ENCODE peak calls at places on chromosome 6, in nine cellular contexts. One of them, this sample, is unnamed.

GRCh38 chr6:157644043-157644810 is 178.8 kb upstream of the SNX9 start:
- DNase-seq in NCI-H2029 treated with DMSO at 0.1 percent for 48 hours: no peak
- DNase-seq in astrocyte of the spinal cord: no peak
- DNase-seq in A549: peak; percentile 5
- DNase-seq in anterior cingulate cortex: peak; percentile 27
- DNase-seq in HTR-8/SVneo: peak; percentile 21
- DNase-seq in activated CD8-positive, alpha-beta T cell treated with anti-CD3 and anti-CD28 coated beads for 36 hours: peak; percentile 59
- DNase-seq in stimulated activated CD4-positive, alpha-beta T cell treated with anti-CD3 and anti-CD28 coated beads, TNF-alpha, amount 100 ng/mL, for 4 hours: peak; percentile 11
- DNase-seq in central memory CD4-positive, alpha-beta T cell: no peak
- DNase-seq in this sample: peak; percentile 14

GRCh38 chr6:141326925-141327324 is 805.8 kb upstream of the GJE1 start:
- DNase-seq in HTR-8/SVneo: no peak
- DNase-seq in NCI-H2029 treated with DMSO at 0.1 percent for 48 hours: no peak
- DNase-seq in anterior cingulate cortex: no peak
- DNase-seq in activated CD8-positive, alpha-beta T cell treated with anti-CD3 and anti-CD28 coated beads for 36 hours: no peak
- DNase-seq in stimulated activated CD4-positive, alpha-beta T cell treated with anti-CD3 and anti-CD28 coated beads, TNF-alpha, amount 100 ng/mL, for 4 hours: no peak
- DNase-seq in central memory CD4-positive, alpha-beta T cell: no peak
- DNase-seq in astrocyte of the spinal cord: no peak
- DNase-seq in A549: no peak
- DNase-seq in this sample: no peak

GRCh38 chr6:128266946-128267345 is 253.5 kb downstream of the PTPRK start:
- DNase-seq in NCI-H2029 treated with DMSO at 0.1 percent for 48 hours: no peak
- DNase-seq in A549: no peak
- DNase-seq in central memory CD4-positive, alpha-beta T cell: no peak
- DNase-seq in activated CD8-positive, alpha-beta T cell treated with anti-CD3 and anti-CD28 coated beads for 36 hours: no peak
- DNase-seq in stimulated activated CD4-positive, alpha-beta T cell treated with anti-CD3 and anti-CD28 coated beads, TNF-alpha, amount 100 ng/mL, for 4 hours: no peak
- DNase-seq in anterior cingulate cortex: no peak
- DNase-seq in HTR-8/SVneo: no peak
- DNase-seq in astrocyte of the spinal cord: no peak
- DNase-seq in this sample: no peak

GRCh38 chr6:32669240-32669639 is 2.8 kb upstream of the HLA-DQB1 start:
- DNase-seq in A549: no peak
- DNase-seq in NCI-H2029 treated with DMSO at 0.1 percent for 48 hours: no peak
- DNase-seq in HTR-8/SVneo: no peak
- DNase-seq in central memory CD4-positive, alpha-beta T cell: no peak
- DNase-seq in astrocyte of the spinal cord: no peak
- DNase-seq in activated CD8-positive, alpha-beta T cell treated with anti-CD3 and anti-CD28 coated beads for 36 hours: no peak
- DNase-seq in stimulated activated CD4-positive, alpha-beta T cell treated with anti-CD3 and anti-CD28 coated beads, TNF-alpha, amount 100 ng/mL, for 4 hours: no peak
- DNase-seq in anterior cingulate cortex: no peak
- DNase-seq in this sample: no peak

GRCh38 chr6:158293122-158293521 is 19.1 kb upstream of the TULP4 start:
- DNase-seq in HTR-8/SVneo: no peak
- DNase-seq in activated CD8-positive, alpha-beta T cell treated with anti-CD3 and anti-CD28 coated beads for 36 hours: no peak
- DNase-seq in stimulated activated CD4-positive, alpha-beta T cell treated with anti-CD3 and anti-CD28 coated beads, TNF-alpha, amount 100 ng/mL, for 4 hours: no peak
- DNase-seq in anterior cingulate cortex: no peak
- DNase-seq in astrocyte of the spinal cord: no peak
- DNase-seq in NCI-H2029 treated with DMSO at 0.1 percent for 48 hours: no peak
- DNase-seq in central memory CD4-positive, alpha-beta T cell: no peak
- DNase-seq in A549: no peak
- DNase-seq in this sample: no peak

GRCh38 chr6:155121699-155122098 is 126.6 kb downstream of the TIAM2 start:
- DNase-seq in NCI-H2029 treated with DMSO at 0.1 percent for 48 hours: no peak
- DNase-seq in anterior cingulate cortex: no peak
- DNase-seq in A549: no peak
- DNase-seq in stimulated activated CD4-positive, alpha-beta T cell treated with anti-CD3 and anti-CD28 coated beads, TNF-alpha, amount 100 ng/mL, for 4 hours: no peak
- DNase-seq in astrocyte of the spinal cord: no peak
- DNase-seq in HTR-8/SVneo: no peak
- DNase-seq in central memory CD4-positive, alpha-beta T cell: no peak
- DNase-seq in activated CD8-positive, alpha-beta T cell treated with anti-CD3 and anti-CD28 coated beads for 36 hours: no peak
- DNase-seq in this sample: no peak

GRCh38 chr6:28269492-28269891 is 2.5 kb downstream of the ZSCAN26 start:
- DNase-seq in stimulated activated CD4-positive, alpha-beta T cell treated with anti-CD3 and anti-CD28 coated beads, TNF-alpha, amount 100 ng/mL, for 4 hours: no peak
- DNase-seq in HTR-8/SVneo: peak; percentile 39
- DNase-seq in central memory CD4-positive, alpha-beta T cell: no peak
- DNase-seq in activated CD8-positive, alpha-beta T cell treated with anti-CD3 and anti-CD28 coated beads for 36 hours: no peak
- DNase-seq in astrocyte of the spinal cord: peak; percentile 89
- DNase-seq in anterior cingulate cortex: no peak
- DNase-seq in A549: peak; percentile 16
- DNase-seq in NCI-H2029 treated with DMSO at 0.1 percent for 48 hours: no peak
- DNase-seq in this sample: no peak

GRCh38 chr6:157672726-157673412 is 150.2 kb upstream of the SNX9 start:
- DNase-seq in activated CD8-positive, alpha-beta T cell treated with anti-CD3 and anti-CD28 coated beads for 36 hours: no peak
- DNase-seq in HTR-8/SVneo: no peak
- DNase-seq in stimulated activated CD4-positive, alpha-beta T cell treated with anti-CD3 and anti-CD28 coated beads, TNF-alpha, amount 100 ng/mL, for 4 hours: no peak
- DNase-seq in anterior cingulate cortex: no peak
- DNase-seq in astrocyte of the spinal cord: no peak
- DNase-seq in A549: no peak
- DNase-seq in NCI-H2029 treated with DMSO at 0.1 percent for 48 hours: no peak
- DNase-seq in central memory CD4-positive, alpha-beta T cell: no peak
- DNase-seq in this sample: no peak

GRCh38 chr6:146857960-146858308 is 259.2 kb downstream of the ADGB start:
- DNase-seq in central memory CD4-positive, alpha-beta T cell: no peak
- DNase-seq in A549: peak; percentile 2
- DNase-seq in activated CD8-positive, alpha-beta T cell treated with anti-CD3 and anti-CD28 coated beads for 36 hours: no peak
- DNase-seq in HTR-8/SVneo: no peak
- DNase-seq in stimulated activated CD4-positive, alpha-beta T cell treated with anti-CD3 and anti-CD28 coated beads, TNF-alpha, amount 100 ng/mL, for 4 hours: no peak
- DNase-seq in anterior cingulate cortex: no peak
- DNase-seq in astrocyte of the spinal cord: no peak
- DNase-seq in NCI-H2029 treated with DMSO at 0.1 percent for 48 hours: no peak
- DNase-seq in this sample: no peak